ENCODE peak calls at places on chromosomes 13 and 19, in four cellular contexts. F, Y, D and E are unnamed samples.

GRCh38 chr13:50127017-50127725 is 111.9 kb downstream of the KCNRG start:
- DNase-seq in F (peak), Y (no peak), D (peak), E (no peak)

GRCh38 chr19:49064768-49065611 is at the start of gene NTF4:
- DNase-seq in F (no peak), Y (no peak), D (peak), E (no peak)

GRCh38 chr19:38683393-38684077 is 36.1 kb downstream of the ACTN4 start:
- DNase-seq in F (peak), Y (peak), D (no peak), E (peak)

GRCh38 chr13:34156841-34157365 is 339.0 kb downstream of the RFC3 start:
- DNase-seq in F (peak), Y (peak), D (no peak), E (peak)

GRCh38 chr19:19202707-19203011 is 555 bp downstream of the NR2C2AP start:
- DNase-seq in F (no peak), Y (no peak), D (no peak), E (no peak)

GRCh38 chr13:46609052-46609451 is 56.1 kb downstream of the LRCH1 start:
- DNase-seq in F (no peak), Y (no peak), D (no peak), E (no peak)

GRCh38 chr19:572891-573825 is 762 bp downstream of the BSG start:
- DNase-seq in F (peak), Y (peak), D (peak), E (no peak)

GRCh38 chr19:11106477-11106876 is 17.2 kb downstream of the LDLR start:
- DNase-seq in F (no peak), Y (no peak), D (no peak), E (no peak)

GRCh38 chr19:21587117-21587461 is 81.7 kb downstream of the ZNF429 start:
- DNase-seq in F (no peak), Y (no peak), D (no peak), E (no peak)

GRCh38 chr13:28750187-28751045 is 31.6 kb upstream of the SLC46A3 start:
- DNase-seq in F (no peak), Y (no peak), D (no peak), E (no peak)

GRCh38 chr13:106232680-106233079 is 302.8 kb downstream of the EFNB2 start:
- DNase-seq in F (no peak), Y (no peak), D (no peak), E (no peak)

GRCh38 chr13:106376411-106377112 is 158.9 kb downstream of the EFNB2 start:
- DNase-seq in F (peak), Y (peak), D (no peak), E (no peak)

GRCh38 chr19:14004619-14005380 is 1.3 kb downstream of the RFX1 start:
- DNase-seq in F (no peak), Y (no peak), D (no peak), E (no peak)

GRCh38 chr13:45838171-45838745 is 13.3 kb downstream of the SIAH3 start:
- DNase-seq in F (no peak), Y (no peak), D (no peak), E (no peak)

GRCh38 chr19:32830231-32831014 is 39.1 kb downstream of the SLC7A9 start:
- DNase-seq in F (peak), Y (peak), D (no peak), E (no peak)

GRCh38 chr19:45235485-45235884 is 9.7 kb downstream of the EXOC3L2 start:
- DNase-seq in F (no peak), Y (no peak), D (no peak), E (no peak)

GRCh38 chr13:94351292-94352000 is 128.0 kb downstream of the DCT start:
- DNase-seq in F (peak), Y (peak), D (no peak), E (no peak)

GRCh38 chr13:40096357-40096911 is 441.0 kb downstream of the COG6 start:
- DNase-seq in F (no peak), Y (no peak), D (no peak), E (no peak)

GRCh38 chr19:1904385-1905070 is 671 bp upstream of the ADAT3 start:
- DNase-seq in F (no peak), Y (no peak), D (no peak), E (no peak)

GRCh38 chr19:49438261-49438660 is 3.1 kb downstream of the SLC17A7 start:
- DNase-seq in F (no peak), Y (no peak), D (no peak), E (no peak)

GRCh38 chr19:38529610-38530009 is 88.1 kb downstream of the MAP4K1 start:
- DNase-seq in F (no peak), Y (no peak), D (no peak), E (no peak)

GRCh38 chr13:35014606-35015005 is 72.5 kb downstream of the NBEA start:
- DNase-seq in F (no peak), Y (no peak), D (no peak), E (no peak)

GRCh38 chr19:48967346-48968178 is 2.5 kb downstream of the FTL start:
- DNase-seq in F (peak), Y (no peak), D (no peak), E (no peak)

GRCh38 chr19:6590458-6591319 is at the start of gene CD70:
- DNase-seq in F (no peak), Y (no peak), D (no peak), E (no peak)

GRCh38 chr13:26254583-26255102 is 714 bp downstream of the CDK8 start:
- DNase-seq in F (peak), Y (peak), D (peak), E (peak)

GRCh38 chr13:27425918-27426630 is 1.7 kb downstream of the GTF3A start:
- DNase-seq in F (no peak), Y (peak), D (no peak), E (no peak)

GRCh38 chr19:48390188-48391099 is 907 bp downstream of the KDELR1 start:
- DNase-seq in F (peak), Y (peak), D (no peak), E (no peak)

GRCh38 chr19:10450853-10451609 is 30.7 kb downstream of the PDE4A start:
- DNase-seq in F (no peak), Y (no peak), D (no peak), E (no peak)

GRCh38 chr13:93797463-93797862 is 570.9 kb downstream of the GPC6 start:
- DNase-seq in F (no peak), Y (no peak), D (no peak), E (no peak)

DNA sequence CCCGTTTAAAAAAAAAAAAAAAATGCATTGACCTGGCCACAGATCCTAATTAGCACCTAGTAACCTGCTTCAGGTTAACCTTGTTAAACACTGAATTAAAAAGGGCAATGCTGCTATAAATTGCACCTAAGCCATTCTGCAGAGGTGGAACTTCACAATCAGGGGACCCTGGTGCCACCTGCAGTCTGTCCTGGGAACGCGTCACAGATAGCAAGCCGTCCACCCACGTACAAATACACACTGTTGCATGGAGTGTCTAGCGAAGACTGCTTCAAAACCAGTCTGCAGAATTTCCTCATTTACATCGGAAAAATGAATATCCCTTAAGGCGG is 169.3 kb downstream of the COL4A1 start:
- DNase-seq in F (no peak), Y (peak), D (no peak), E (no peak)
- TF ChIP-seq CTCF in F (no peak), Y (peak), D (no peak), E (no peak)

DNA sequence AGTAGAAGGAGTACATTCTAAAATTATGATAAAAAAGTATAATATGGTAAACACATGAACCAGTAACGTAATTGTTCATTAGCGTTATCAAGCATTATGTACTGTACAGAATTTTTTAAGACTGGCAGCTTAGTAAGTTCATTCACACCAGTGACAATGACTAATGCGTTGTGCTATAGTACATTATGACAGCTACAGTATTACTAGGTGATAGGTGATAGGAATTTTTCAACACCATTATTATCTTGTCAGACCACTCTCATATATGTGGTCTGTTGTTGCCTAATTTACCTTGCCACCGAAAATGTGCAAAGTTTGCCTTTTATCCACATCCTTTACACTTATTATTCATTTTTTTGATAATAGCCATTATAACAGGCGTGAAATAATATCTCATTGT is 390.9 kb upstream of the SLITRK1 start:
- DNase-seq in F (no peak), Y (no peak), D (no peak), E (no peak)
- TF ChIP-seq CTCF in F (no peak), Y (no peak), D (no peak), E (no peak)

GRCh38 chr13:92436927-92437326 is 789.7 kb upstream of the GPC6 start:
- DNase-seq in F (no peak), Y (no peak), D (no peak), E (no peak)
- TF ChIP-seq CTCF in F (no peak), Y (no peak), D (no peak), E (no peak)

GRCh38 chr13:101115762-101116161 is 300.5 kb downstream of the NALCN start:
- DNase-seq in F (peak), Y (no peak), D (no peak), E (no peak)

GRCh38 chr13:101111894-101112293 is 304.4 kb downstream of the NALCN start:
- DNase-seq in F (no peak), Y (no peak), D (no peak), E (no peak)

GRCh38 chr13:101116826-101117225 is 299.5 kb downstream of the NALCN start:
- DNase-seq in F (no peak), Y (no peak), D (no peak), E (no peak)

GRCh38 chr13:101121608-101122007 is 294.7 kb downstream of the NALCN start:
- DNase-seq in F (no peak), Y (no peak), D (no peak), E (no peak)

DNA sequence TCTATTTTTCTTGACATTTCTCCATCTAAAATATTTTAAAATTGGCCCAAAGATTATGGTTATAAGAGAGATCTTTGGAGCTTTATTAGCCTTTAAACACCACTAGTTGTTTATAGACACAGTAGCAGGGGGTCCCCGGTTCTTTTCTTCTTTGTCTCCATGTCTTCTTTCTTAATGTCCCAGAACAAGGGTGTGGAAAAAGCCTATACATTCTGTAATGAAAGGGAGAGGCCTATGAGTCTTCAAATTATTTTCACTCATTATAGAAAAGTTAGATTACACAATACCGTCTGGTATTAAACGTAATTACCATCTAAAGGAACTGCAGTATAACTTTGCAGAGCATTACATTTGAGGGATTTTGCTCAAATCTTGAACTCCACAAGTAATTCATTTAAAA is 299.9 kb downstream of the NALCN start:
- DNase-seq in F (no peak), Y (no peak), D (no peak), E (no peak)
- TF ChIP-seq CTCF in F (no peak), Y (no peak), D (no peak), E (no peak)

GRCh38 chr19:42857544-42857867 is 22.0 kb downstream of the PSG1 start:
- DNase-seq in F (no peak), Y (no peak), D (no peak), E (no peak)
- TF ChIP-seq CTCF in F (peak), Y (no peak), D (peak), E (no peak)

GRCh38 chr19:17949956-17950309 is 17.0 kb upstream of the KCNN1 start:
- DNase-seq in F (no peak), Y (no peak), D (no peak), E (no peak)

GRCh38 chr19:17948474-17948966 is 15.7 kb downstream of the CCDC124 start:
- DNase-seq in F (no peak), Y (no peak), D (no peak), E (no peak)

GRCh38 chr19:17948967-17949930 is 16.4 kb downstream of the CCDC124 start:
- DNase-seq in F (no peak), Y (no peak), D (no peak), E (no peak)

GRCh38 chr19:17946965-17947784 is 14.4 kb downstream of the CCDC124 start:
- DNase-seq in F (no peak), Y (no peak), D (no peak), E (no peak)

GRCh38 chr19:17947815-17948473 is 15.1 kb downstream of the CCDC124 start:
- DNase-seq in F (peak), Y (peak), D (peak), E (peak)
- TF ChIP-seq CTCF in F (no peak), Y (no peak), D (no peak), E (no peak)

GRCh38 chr19:51297406-51297805 is 14.0 kb upstream of the IGLON5 start:
- DNase-seq in F (no peak), Y (no peak), D (no peak), E (no peak)

GRCh38 chr19:51295382-51296126 is 15.9 kb upstream of the IGLON5 start:
- DNase-seq in F (no peak), Y (no peak), D (no peak), E (no peak)

GRCh38 chr19:51294211-51294976 is 17.1 kb upstream of the IGLON5 start:
- DNase-seq in F (no peak), Y (no peak), D (no peak), E (no peak)

GRCh38 chr19:51294977-51295375 is 16.5 kb upstream of the IGLON5 start:
- DNase-seq in F (no peak), Y (no peak), D (no peak), E (no peak)

GRCh38 chr19:51296331-51297093 is 14.9 kb upstream of the IGLON5 start:
- DNase-seq in F (no peak), Y (no peak), D (no peak), E (no peak)
- TF ChIP-seq CTCF in F (no peak), Y (no peak), D (no peak), E (no peak)

DNA sequence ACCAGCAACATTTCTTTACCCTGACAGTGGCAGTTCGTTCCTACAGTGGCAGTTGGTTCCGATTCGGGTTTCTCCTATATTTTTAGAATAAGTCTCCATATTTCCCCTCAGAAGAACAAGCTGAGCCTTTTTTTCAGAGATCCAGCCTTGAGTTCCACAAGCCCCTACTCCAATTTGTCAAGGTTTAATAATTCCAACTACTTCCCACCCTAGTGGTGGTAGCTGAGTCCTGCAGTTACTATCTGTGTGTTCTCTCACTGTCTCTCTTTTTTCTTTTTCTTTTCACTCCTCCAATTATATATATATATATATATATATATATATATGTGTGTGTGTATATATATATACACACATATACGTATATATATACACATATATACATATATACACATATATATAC is 1347.3 kb downstream of the PCDH9 start:
- DNase-seq in F (no peak), Y (no peak), D (no peak), E (no peak)
- TF ChIP-seq CTCF in F (peak), Y (peak), D (peak), E (no peak)